ENCODE peak calls at places on chromosomes 2 and 18, in four cellular contexts. F is neuronal stem cell; P is tibial artery; C is CD8-positive, alpha-beta memory T cell. M is an unnamed sample.

GRCh38 chr2:219684721-219685689 is 57.6 kb downstream of the SLC4A3 start:
- DNase-seq in P (peak; percentile 81), C (peak; percentile 33), F (no peak), M (peak; percentile 29)

GRCh38 chr2:219828127-219828526 is 200.7 kb downstream of the SLC4A3 start:
- DNase-seq in F (no peak), P (no peak), C (no peak), M (no peak)

GRCh38 chr2:34828481-34828880 is 1229.4 kb upstream of the FAM98A start:
- DNase-seq in P (no peak), C (no peak), F (no peak), M (no peak)

GRCh38 chr18:79488311-79489047 is 92.7 kb downstream of the NFATC1 start:
- DNase-seq in F (no peak), P (no peak), C (no peak), M (no peak)

GRCh38 chr2:2101924-2102323 is 229.2 kb downstream of the MYT1L start:
- DNase-seq in P (no peak), C (no peak), F (no peak), M (no peak)

GRCh38 chr2:239357954-239358754 is 42.7 kb downstream of the HDAC4 start:
- DNase-seq in P (no peak), C (no peak), F (no peak), M (no peak)

GRCh38 chr18:52481116-52481515 is 141.1 kb downstream of the DCC start:
- DNase-seq in P (no peak), F (no peak), C (no peak), M (no peak)

GRCh38 chr2:26619649-26620605 is 21.2 kb downstream of the CIB4 start:
- DNase-seq in C (no peak), F (no peak), P (no peak), M (no peak)

GRCh38 chr2:31347788-31348187 is 66.8 kb downstream of the XDH start:
- DNase-seq in F (peak; percentile 6), C (no peak), P (no peak), M (no peak)

GRCh38 chr2:72757177-72757775 is 68.6 kb downstream of the EXOC6B start:
- DNase-seq in F (no peak), C (no peak), P (no peak), M (no peak)

GRCh38 chr2:117856415-117857210 is 42.1 kb downstream of the DDX18 start:
- DNase-seq in C (no peak), P (no peak), F (no peak), M (no peak)

GRCh38 chr2:167279810-167280209 is 391.5 kb downstream of the XIRP2 start:
- DNase-seq in F (no peak), C (no peak), P (no peak), M (no peak)

GRCh38 chr2:213279961-213280360 is 4.3 kb upstream of the SPAG16 start:
- DNase-seq in F (no peak), C (no peak), P (no peak), M (no peak)

GRCh38 chr18:27404855-27405254 is 219.7 kb upstream of the CHST9 start:
- DNase-seq in F (no peak), P (no peak), C (no peak), M (no peak)

GRCh38 chr2:112626604-112627059 is 19.1 kb upstream of the SLC20A1 start:
- DNase-seq in P (peak; percentile 41), F (no peak), C (peak; percentile 79), M (peak; percentile 36)

GRCh38 chr18:3451989-3452749 is 2.2 kb downstream of the TGIF1 start:
- DNase-seq in P (peak; percentile 49), C (peak; percentile 37), F (peak; percentile 54), M (no peak)

GRCh38 chr2:188078544-188078943 is 213.1 kb upstream of the GULP1 start:
- DNase-seq in C (no peak), P (no peak), F (no peak), M (no peak)

GRCh38 chr2:84653302-84653701 is 137.0 kb downstream of the DNAH6 start:
- DNase-seq in P (no peak), C (no peak), F (no peak), M (no peak)

GRCh38 chr18:47585914-47586313 is 334.5 kb upstream of the SKOR2 start:
- DNase-seq in C (no peak), F (no peak), P (no peak), M (no peak)

GRCh38 chr18:77622009-77622692 is 372.5 kb downstream of the GALR1 start:
- DNase-seq in F (no peak), C (no peak), P (no peak), M (no peak)

GRCh38 chr2:229431331-229431954 is 160.4 kb upstream of the PID1 start:
- DNase-seq in P (no peak), C (no peak), F (no peak), M (no peak)

GRCh38 chr2:170189757-170190156 is 11.8 kb downstream of the MYO3B start:
- DNase-seq in C (no peak), P (no peak), F (no peak), M (no peak)

GRCh38 chr2:128593518-128594272 is 275.0 kb upstream of the HS6ST1 start:
- DNase-seq in P (no peak), C (no peak), F (peak; percentile 18), M (no peak)

DNA sequence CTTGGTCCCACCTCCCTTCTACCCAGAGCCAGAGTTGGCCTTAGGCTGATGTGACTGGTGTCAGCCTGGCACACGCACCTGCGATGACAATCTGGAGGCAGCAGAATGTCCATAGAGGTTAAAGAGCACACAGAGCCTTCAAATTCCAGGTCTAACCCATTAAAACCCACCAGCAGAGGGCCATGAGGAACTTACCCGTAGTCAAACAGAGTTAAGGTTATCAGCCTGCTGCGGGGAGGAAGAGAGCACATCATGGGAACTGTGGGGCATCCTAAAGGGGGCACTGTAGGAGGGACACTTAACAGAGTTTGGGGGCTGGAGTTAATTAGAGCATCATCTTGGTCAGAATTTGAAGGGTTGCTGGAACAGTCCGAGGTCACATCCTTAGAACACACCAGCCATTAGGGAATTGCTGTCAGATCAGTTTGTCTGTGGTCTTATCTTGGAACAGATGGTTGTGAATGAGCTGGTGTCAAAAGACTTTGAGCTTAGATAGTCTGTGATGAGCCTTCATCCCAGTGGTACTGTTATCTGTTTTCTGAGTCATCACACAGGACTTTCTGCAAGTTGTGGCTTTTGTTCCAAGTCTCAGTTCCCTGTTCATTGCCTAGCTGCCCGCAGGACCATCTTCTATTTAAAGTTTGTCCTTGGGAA is 248.6 kb downstream of the LOXHD1 start:
- DNase-seq in C (no peak), P (no peak), F (no peak), M (no peak)
- H3K9me3 ChIP-seq in C (no peaks in the 10 kb centered on the region), P (no peaks in the 10 kb centered on the region), F (no peaks in the 10 kb centered on the region), M (no peaks in the 10 kb centered on the region)

GRCh38 chr18:55663891-55664290 is 75.9 kb upstream of the TCF4 start:
- DNase-seq in P (no peak), C (no peak), F (no peak), M (no peak)
- H3K9me3 ChIP-seq in P (no peaks in the 10 kb centered on the region), C (no peaks in the 10 kb centered on the region), F (no peaks in the 10 kb centered on the region), M (no peaks in the 10 kb centered on the region)

DNA sequence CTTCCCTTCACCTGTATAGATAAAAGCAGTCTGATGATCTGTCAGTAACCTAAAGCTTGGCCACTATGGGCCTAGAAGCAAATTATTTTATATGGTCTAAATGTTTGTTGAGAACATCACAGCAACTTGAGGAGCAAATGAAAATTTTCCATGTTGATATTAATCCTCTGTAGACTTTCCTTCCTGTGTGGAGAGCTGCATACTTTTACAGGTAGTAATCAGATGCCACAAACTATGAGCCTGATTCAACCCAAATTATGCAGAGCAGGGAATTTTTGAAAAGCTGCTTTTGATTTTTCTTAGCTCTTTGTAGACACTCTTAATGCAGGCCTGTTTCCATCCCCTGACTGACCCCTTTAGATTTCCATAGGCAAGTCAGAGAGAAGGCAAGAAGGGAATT is 17.3 kb downstream of the PAX3 start:
- DNase-seq in P (no peak), C (no peak), F (no peak), M (no peak)
- H3K9me3 ChIP-seq in P (no peaks in the 10 kb centered on the region), C (no peaks in the 10 kb centered on the region), F (no peaks in the 10 kb centered on the region), M (no peaks in the 10 kb centered on the region)

GRCh38 chr18:10090668-10091067 is 176.9 kb downstream of the VAPA start:
- DNase-seq in C (no peak), F (no peak), P (no peak), M (no peak)

GRCh38 chr18:10094608-10095137 is 180.9 kb downstream of the VAPA start:
- DNase-seq in C (no peak), F (no peak), P (no peak), M (no peak)

GRCh38 chr18:10095356-10095755 is 181.5 kb downstream of the VAPA start:
- DNase-seq in P (no peak), F (no peak), C (no peak), M (no peak)

GRCh38 chr18:10089881-10090280 is 176.1 kb downstream of the VAPA start:
- DNase-seq in C (no peak), F (no peak), P (no peak), M (no peak)

GRCh38 chr18:10094154-10094553 is 180.3 kb downstream of the VAPA start:
- DNase-seq in P (no peak), F (no peak), C (no peak), M (no peak)
- H3K9me3 ChIP-seq in P (no peaks in the 10 kb centered on the region), F (no peaks in the 10 kb centered on the region), C (no peaks in the 10 kb centered on the region), M (no peaks in the 10 kb centered on the region)

GRCh38 chr2:51251356-51251755 is 219.4 kb upstream of the NRXN1 start:
- DNase-seq in C (no peak), P (no peak), F (no peak), M (no peak)
- H3K9me3 ChIP-seq in C (no peaks in the 10 kb centered on the region), P (no peaks in the 10 kb centered on the region), F (no peaks in the 10 kb centered on the region), M (no peaks in the 10 kb centered on the region)

GRCh38 chr2:143452817-143453462 is 323.7 kb downstream of the ARHGAP15 start:
- DNase-seq in F (no peak), C (peak; percentile 39), P (no peak), M (peak; percentile 11)
- H3K9me3 ChIP-seq in F (no peaks in the 10 kb centered on the region), C (no peaks in the 10 kb centered on the region), P (no peaks in the 10 kb centered on the region), M (no peaks in the 10 kb centered on the region)

DNA sequence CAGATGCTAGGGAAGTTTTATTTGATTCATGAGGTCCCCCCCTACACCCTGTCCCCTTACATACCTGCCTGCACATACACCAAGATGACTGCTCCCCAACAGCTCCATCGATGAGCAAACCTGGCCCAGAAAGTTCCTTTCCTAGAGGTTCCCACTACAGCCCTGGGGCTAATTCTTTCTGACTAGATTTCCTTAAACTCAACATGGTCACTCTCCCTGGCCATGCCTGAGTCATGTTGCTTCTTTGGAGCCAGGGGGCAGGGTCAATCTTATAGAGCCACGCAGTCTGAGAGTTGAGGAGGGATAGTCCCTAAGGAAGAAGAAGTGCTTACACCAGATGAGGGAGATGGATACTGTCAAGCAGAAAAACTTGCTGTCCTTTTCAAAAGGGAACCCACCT is 67.7 kb upstream of the GLI2 start:
- DNase-seq in P (no peak), F (no peak), C (no peak), M (no peak)
- H3K9me3 ChIP-seq in P (peaks cover 11% of the 10 kb centered on the region), F (peaks cover 3% of the 10 kb centered on the region), C (no peaks in the 10 kb centered on the region), M (no peaks in the 10 kb centered on the region)

GRCh38 chr2:164701565-164701964 is 80.3 kb upstream of the GRB14 start:
- DNase-seq in F (no peak), P (no peak), C (no peak), M (no peak)
- H3K9me3 ChIP-seq in F (no peaks in the 10 kb centered on the region), P (no peaks in the 10 kb centered on the region), C (no peaks in the 10 kb centered on the region), M (no peaks in the 10 kb centered on the region)

M was measured in CD8-positive, alpha-beta T cell.